ENCODE peak calls at places on chromosomes 6 and 20, in eight cellular contexts. One of them, this sample, is unnamed.
A peak's percentile ranks its signal among the peaks of the same experiment; 100 is the strongest.

GRCh38 chr6:116847234-116847633 is 18.4 kb upstream of the GPRC6A start:
- DNase-seq in GM12878: no peak
- DNase-seq in HepG2: peak; percentile 59
- DNase-seq in HCT116: peak; percentile 35
- DNase-seq in A549: peak; percentile 4
- DNase-seq in GM23338: peak; percentile 52
- DNase-seq in SK-N-SH: peak; percentile 23
- DNase-seq in HL-60: no peak
- DNase-seq in this sample: peak; percentile 24

GRCh38 chr6:36827261-36828079 is 11.8 kb downstream of the CPNE5 start:
- DNase-seq in GM12878: no peak
- DNase-seq in HepG2: no peak
- DNase-seq in HCT116: no peak
- DNase-seq in A549: no peak
- DNase-seq in GM23338: no peak
- DNase-seq in SK-N-SH: no peak
- DNase-seq in HL-60: peak; percentile 72
- DNase-seq in this sample: no peak

GRCh38 chr6:36247691-36248090 is 22.2 kb upstream of the PNPLA1 start:
- DNase-seq in GM12878: no peak
- DNase-seq in HepG2: no peak
- DNase-seq in HCT116: no peak
- DNase-seq in A549: no peak
- DNase-seq in GM23338: no peak
- DNase-seq in SK-N-SH: no peak
- DNase-seq in HL-60: no peak
- DNase-seq in this sample: no peak

GRCh38 chr6:35736293-35736894 is 438 bp upstream of the ARMC12 start:
- DNase-seq in GM12878: no peak
- DNase-seq in HepG2: peak; percentile 60
- DNase-seq in HCT116: no peak
- DNase-seq in A549: peak; percentile 65
- DNase-seq in GM23338: peak; percentile 92
- DNase-seq in SK-N-SH: peak; percentile 81
- DNase-seq in HL-60: no peak
- DNase-seq in this sample: no peak

GRCh38 chr6:121503633-121504032 is 68.2 kb downstream of the GJA1 start:
- DNase-seq in GM12878: no peak
- DNase-seq in HepG2: no peak
- DNase-seq in HCT116: no peak
- DNase-seq in A549: no peak
- DNase-seq in GM23338: no peak
- DNase-seq in SK-N-SH: no peak
- DNase-seq in HL-60: no peak
- DNase-seq in this sample: no peak

GRCh38 chr6:169188051-169188863 is 65.4 kb downstream of the THBS2 start:
- DNase-seq in GM12878: no peak
- DNase-seq in HepG2: no peak
- DNase-seq in HCT116: no peak
- DNase-seq in A549: no peak
- DNase-seq in GM23338: no peak
- DNase-seq in SK-N-SH: no peak
- DNase-seq in HL-60: no peak
- DNase-seq in this sample: no peak

GRCh38 chr6:113493991-113494390 is 363.2 kb upstream of the MARCKS start:
- DNase-seq in GM12878: no peak
- DNase-seq in HepG2: no peak
- DNase-seq in HCT116: no peak
- DNase-seq in A549: no peak
- DNase-seq in GM23338: no peak
- DNase-seq in SK-N-SH: no peak
- DNase-seq in HL-60: no peak
- DNase-seq in this sample: no peak

GRCh38 chr6:151056230-151056907 is 183.4 kb upstream of the AKAP12 start:
- DNase-seq in GM12878: no peak
- DNase-seq in HepG2: peak; percentile 64
- DNase-seq in HCT116: no peak
- DNase-seq in A549: no peak
- DNase-seq in GM23338: no peak
- DNase-seq in SK-N-SH: no peak
- DNase-seq in HL-60: no peak
- DNase-seq in this sample: no peak

GRCh38 chr6:17469006-17469972 is 75.9 kb downstream of the CAP2 start:
- DNase-seq in GM12878: no peak
- DNase-seq in HepG2: no peak
- DNase-seq in HCT116: no peak
- DNase-seq in A549: no peak
- DNase-seq in GM23338: peak; percentile 52
- DNase-seq in SK-N-SH: no peak
- DNase-seq in HL-60: no peak
- DNase-seq in this sample: no peak

GRCh38 chr6:161804804-161805203 is 530.9 kb upstream of the AGPAT4 start:
- DNase-seq in GM12878: no peak
- DNase-seq in HepG2: no peak
- DNase-seq in HCT116: no peak
- DNase-seq in A549: no peak
- DNase-seq in GM23338: no peak
- DNase-seq in SK-N-SH: no peak
- DNase-seq in HL-60: no peak
- DNase-seq in this sample: no peak

GRCh38 chr6:51626391-51626790 is 461.0 kb downstream of the PKHD1 start:
- DNase-seq in GM12878: no peak
- DNase-seq in HepG2: no peak
- DNase-seq in HCT116: no peak
- DNase-seq in A549: no peak
- DNase-seq in GM23338: no peak
- DNase-seq in SK-N-SH: no peak
- DNase-seq in HL-60: no peak
- DNase-seq in this sample: no peak

GRCh38 chr20:1296922-1297321 is 30.8 kb downstream of the SNPH start:
- DNase-seq in GM12878: no peak
- DNase-seq in HepG2: no peak
- DNase-seq in HCT116: no peak
- DNase-seq in A549: no peak
- DNase-seq in GM23338: no peak
- DNase-seq in SK-N-SH: no peak
- DNase-seq in HL-60: no peak
- DNase-seq in this sample: no peak

GRCh38 chr6:137214931-137215330 is 4.3 kb downstream of the IFNGR1 start:
- DNase-seq in GM12878: no peak
- DNase-seq in HepG2: no peak
- DNase-seq in HCT116: no peak
- DNase-seq in A549: no peak
- DNase-seq in GM23338: no peak
- DNase-seq in SK-N-SH: no peak
- DNase-seq in HL-60: no peak
- DNase-seq in this sample: no peak

GRCh38 chr6:137213331-137213740 is 5.8 kb downstream of the IFNGR1 start:
- DNase-seq in GM12878: no peak
- DNase-seq in HepG2: no peak
- DNase-seq in HCT116: no peak
- DNase-seq in A549: no peak
- DNase-seq in GM23338: no peak
- DNase-seq in SK-N-SH: no peak
- DNase-seq in HL-60: no peak
- DNase-seq in this sample: no peak

GRCh38 chr6:137216106-137216505 is 3.1 kb downstream of the IFNGR1 start:
- DNase-seq in GM12878: no peak
- DNase-seq in HepG2: no peak
- DNase-seq in HCT116: no peak
- DNase-seq in A549: no peak
- DNase-seq in GM23338: no peak
- DNase-seq in SK-N-SH: no peak
- DNase-seq in HL-60: no peak
- DNase-seq in this sample: no peak

GRCh38 chr6:137211910-137212309 is 7.3 kb downstream of the IFNGR1 start:
- DNase-seq in GM12878: no peak
- DNase-seq in HepG2: no peak
- DNase-seq in HCT116: no peak
- DNase-seq in A549: no peak
- DNase-seq in GM23338: no peak
- DNase-seq in SK-N-SH: no peak
- DNase-seq in HL-60: no peak
- DNase-seq in this sample: no peak

GRCh38 chr6:137213813-137214212 is 5.4 kb downstream of the IFNGR1 start:
- DNase-seq in GM12878: no peak
- DNase-seq in HepG2: no peak
- DNase-seq in HCT116: no peak
- DNase-seq in A549: no peak
- DNase-seq in GM23338: no peak
- DNase-seq in SK-N-SH: no peak
- DNase-seq in HL-60: no peak
- DNase-seq in this sample: no peak
- TF ChIP-seq REST in GM12878: no peak
- TF ChIP-seq REST in HepG2: no peak
- TF ChIP-seq REST in HCT116: no peak
- TF ChIP-seq REST in A549: no peak
- TF ChIP-seq REST in GM23338: no peak
- TF ChIP-seq REST in SK-N-SH: no peak
- TF ChIP-seq REST in HL-60: no peak
- TF ChIP-seq REST in this sample: no peak

GRCh38 chr6:106315765-106316375 is 9.7 kb downstream of the ATG5 start:
- DNase-seq in GM12878: no peak
- DNase-seq in HepG2: no peak
- DNase-seq in HCT116: no peak
- DNase-seq in A549: no peak
- DNase-seq in GM23338: no peak
- DNase-seq in SK-N-SH: no peak
- DNase-seq in HL-60: peak; percentile 49
- DNase-seq in this sample: no peak
- TF ChIP-seq REST in GM12878: no peak
- TF ChIP-seq REST in HepG2: no peak
- TF ChIP-seq REST in HCT116: no peak
- TF ChIP-seq REST in A549: no peak
- TF ChIP-seq REST in GM23338: no peak
- TF ChIP-seq REST in SK-N-SH: no peak
- TF ChIP-seq REST in HL-60: no peak
- TF ChIP-seq REST in this sample: no peak

GRCh38 chr6:28743271-28743789 is 180.5 kb downstream of the TRIM27 start:
- DNase-seq in GM12878: no peak
- DNase-seq in HepG2: no peak
- DNase-seq in HCT116: no peak
- DNase-seq in A549: no peak
- DNase-seq in GM23338: no peak
- DNase-seq in SK-N-SH: no peak
- DNase-seq in HL-60: no peak
- DNase-seq in this sample: no peak
- TF ChIP-seq REST in GM12878: no peak
- TF ChIP-seq REST in HepG2: no peak
- TF ChIP-seq REST in HCT116: no peak
- TF ChIP-seq REST in A549: no peak
- TF ChIP-seq REST in GM23338: no peak
- TF ChIP-seq REST in SK-N-SH: no peak
- TF ChIP-seq REST in HL-60: no peak
- TF ChIP-seq REST in this sample: no peak

DNA sequence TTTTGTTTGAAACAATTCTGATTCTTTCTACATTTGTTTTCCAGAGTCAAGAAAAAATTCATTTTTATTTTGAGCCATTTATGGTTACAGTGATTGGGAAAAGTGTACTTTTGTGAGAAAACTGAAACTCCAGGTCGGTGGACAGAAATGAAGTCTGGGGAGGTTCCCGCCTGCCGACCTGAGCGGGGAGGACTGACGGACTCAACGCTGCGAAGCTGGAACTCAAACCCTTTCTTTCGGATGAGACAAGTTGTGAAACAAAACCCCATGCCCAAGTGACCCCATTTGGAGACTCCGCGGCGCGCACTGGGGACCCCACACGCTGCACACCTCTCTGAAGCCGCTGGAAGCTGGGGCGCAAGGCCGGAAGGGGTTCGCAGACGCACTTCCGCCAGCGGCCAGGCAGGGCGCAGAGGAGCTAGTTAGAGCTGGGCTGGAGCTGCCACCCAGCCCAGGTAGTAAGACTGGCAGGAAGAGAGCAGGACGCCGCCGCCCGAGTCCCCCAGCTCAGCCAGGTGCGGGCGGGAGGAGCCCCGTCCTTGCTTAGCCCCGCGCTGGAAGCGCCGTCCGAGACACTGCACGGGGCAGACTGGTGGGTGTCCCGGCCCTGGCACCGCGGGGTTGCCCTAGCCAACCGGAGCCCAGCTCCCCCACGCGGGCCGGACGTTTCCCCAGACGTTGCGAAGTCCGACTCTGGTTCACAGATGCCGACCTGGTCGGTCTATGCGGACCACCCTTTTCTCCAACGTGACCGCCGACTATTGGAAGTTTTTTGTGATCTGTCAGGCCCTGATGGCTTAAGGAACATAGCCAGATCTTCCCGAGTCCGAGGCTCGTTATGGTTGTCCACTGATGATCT is 19.8 kb upstream of the ZSCAN16 start:
- DNase-seq in GM12878: peak; percentile 60
- DNase-seq in HepG2: peak; percentile 80
- DNase-seq in HCT116: peak; percentile 45
- DNase-seq in A549: peak; percentile 76
- DNase-seq in GM23338: peak; percentile 95
- DNase-seq in SK-N-SH: peak; percentile 92
- DNase-seq in HL-60: peak; percentile 69
- DNase-seq in this sample: no peak
- TF ChIP-seq REST in GM12878: no peak
- TF ChIP-seq REST in HepG2: no peak
- TF ChIP-seq REST in HCT116: no peak
- TF ChIP-seq REST in A549: no peak
- TF ChIP-seq REST in GM23338: no peak
- TF ChIP-seq REST in SK-N-SH: peak; percentile 35
- TF ChIP-seq REST in HL-60: peak; percentile 76
- TF ChIP-seq REST in this sample: no peak

GRCh38 chr20:60900581-60900980 is 351.5 kb upstream of the CDH4 start:
- DNase-seq in GM12878: no peak
- DNase-seq in HepG2: no peak
- DNase-seq in HCT116: no peak
- DNase-seq in A549: no peak
- DNase-seq in GM23338: no peak
- DNase-seq in SK-N-SH: no peak
- DNase-seq in HL-60: no peak
- DNase-seq in this sample: no peak
- TF ChIP-seq REST in GM12878: no peak
- TF ChIP-seq REST in HepG2: no peak
- TF ChIP-seq REST in HCT116: no peak
- TF ChIP-seq REST in A549: no peak
- TF ChIP-seq REST in GM23338: no peak
- TF ChIP-seq REST in SK-N-SH: no peak
- TF ChIP-seq REST in HL-60: no peak
- TF ChIP-seq REST in this sample: no peak

DNA sequence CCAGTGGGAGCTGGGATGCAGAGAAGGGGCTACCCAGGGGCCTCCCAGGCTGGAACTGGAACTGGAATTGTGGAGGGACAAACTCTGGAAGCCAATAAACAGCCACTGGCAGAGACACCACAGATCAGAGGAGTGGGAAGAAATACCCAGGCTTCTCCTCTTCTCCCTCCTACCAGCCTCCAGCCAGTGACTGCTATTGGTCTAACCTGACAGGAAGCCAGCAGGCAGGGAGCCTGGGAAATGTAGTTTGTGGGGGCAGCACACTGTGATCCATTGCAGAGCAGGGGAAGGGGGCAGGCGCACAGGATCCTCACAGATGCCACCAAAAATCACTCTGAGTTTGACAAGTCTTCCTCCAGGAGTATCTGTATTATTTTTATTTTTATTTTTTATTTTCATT is 12.1 kb upstream of the MLN start:
- DNase-seq in GM12878: no peak
- DNase-seq in HepG2: no peak
- DNase-seq in HCT116: peak; percentile 32
- DNase-seq in A549: peak; percentile 39
- DNase-seq in GM23338: peak; percentile 90
- DNase-seq in SK-N-SH: peak; percentile 87
- DNase-seq in HL-60: no peak
- DNase-seq in this sample: no peak
- TF ChIP-seq REST in GM12878: no peak
- TF ChIP-seq REST in HepG2: no peak
- TF ChIP-seq REST in HCT116: no peak
- TF ChIP-seq REST in A549: no peak
- TF ChIP-seq REST in GM23338: no peak
- TF ChIP-seq REST in SK-N-SH: no peak
- TF ChIP-seq REST in HL-60: no peak
- TF ChIP-seq REST in this sample: no peak